ENCODE peak calls at places on chromosome 12, in eight cellular contexts. T, A, E, U, S, P, O and N are unnamed samples.

GRCh38 chr12:70744133-70744532 is 106.9 kb upstream of the PTPRB start:
- DNase-seq in A (no peak), O (no peak), T (peak; percentile 92), U (no peak), E (no peak), P (no peak), S (no peak), N (no peak)

GRCh38 chr12:76346798-76347420 is 1.3 kb downstream of the BBS10 start:
- DNase-seq in S (no peak), P (peak; percentile 55), E (no peak), A (no peak), O (no peak), T (peak; percentile 70), U (no peak), N (no peak)

GRCh38 chr12:12592930-12593329 is 18.7 kb upstream of the CREBL2 start:
- DNase-seq in O (no peak), S (no peak), P (no peak), A (no peak), E (no peak), T (peak; percentile 62), U (no peak), N (no peak)

GRCh38 chr12:127293507-127294310 is 973.3 kb upstream of the TMEM132C start:
- DNase-seq in E (peak; percentile 27), U (peak; percentile 40), A (no peak), O (peak; percentile 8), P (peak; percentile 55), S (no peak), T (peak; percentile 93), N (peak; percentile 42)

GRCh38 chr12:127280393-127281275 is 986.3 kb upstream of the TMEM132C start:
- DNase-seq in S (no peak), A (peak; percentile 9), U (peak; percentile 74), E (peak; percentile 60), O (peak; percentile 64), T (no peak), P (peak; percentile 27), N (peak; percentile 54)

GRCh38 chr12:26651566-26652188 is 181.3 kb downstream of the ITPR2 start:
- DNase-seq in O (peak; percentile 56), E (peak; percentile 52), A (no peak), P (peak; percentile 80), S (peak; percentile 25), T (peak; percentile 97), U (peak; percentile 62), N (peak; percentile 39)

GRCh38 chr12:132322206-132323132 is 6.9 kb downstream of the GALNT9 start:
- DNase-seq in U (no peak), E (no peak), A (no peak), T (no peak), O (no peak), S (no peak), P (no peak), N (no peak)

GRCh38 chr12:45878630-45879255 is 111.6 kb downstream of the SCAF11 start:
- DNase-seq in O (no peak), E (no peak), P (no peak), A (no peak), T (peak; percentile 25), U (no peak), S (no peak), N (no peak)

GRCh38 chr12:53198470-53199110 is 8.5 kb downstream of the ITGB7 start:
- DNase-seq in A (peak; percentile 39), P (no peak), O (no peak), S (no peak), E (no peak), T (no peak), U (no peak), N (no peak)

GRCh38 chr12:72201457-72201856 is 70.7 kb upstream of the TRHDE start:
- DNase-seq in T (no peak), A (no peak), S (no peak), E (no peak), P (no peak), O (no peak), U (no peak), N (no peak)

GRCh38 chr12:72925716-72926115 is 653.5 kb downstream of the TRHDE start:
- DNase-seq in A (no peak), P (no peak), S (no peak), T (no peak), U (no peak), E (no peak), O (no peak), N (no peak)

GRCh38 chr12:15562263-15562662 is 226.9 kb downstream of the EPS8 start:
- DNase-seq in A (peak; percentile 33), E (no peak), P (no peak), T (no peak), S (no peak), U (no peak), O (no peak), N (no peak)

GRCh38 chr12:14126692-14127091 is 145.3 kb upstream of the GRIN2B start:
- DNase-seq in S (no peak), T (no peak), O (no peak), E (no peak), U (no peak), A (no peak), P (no peak), N (no peak)

DNA sequence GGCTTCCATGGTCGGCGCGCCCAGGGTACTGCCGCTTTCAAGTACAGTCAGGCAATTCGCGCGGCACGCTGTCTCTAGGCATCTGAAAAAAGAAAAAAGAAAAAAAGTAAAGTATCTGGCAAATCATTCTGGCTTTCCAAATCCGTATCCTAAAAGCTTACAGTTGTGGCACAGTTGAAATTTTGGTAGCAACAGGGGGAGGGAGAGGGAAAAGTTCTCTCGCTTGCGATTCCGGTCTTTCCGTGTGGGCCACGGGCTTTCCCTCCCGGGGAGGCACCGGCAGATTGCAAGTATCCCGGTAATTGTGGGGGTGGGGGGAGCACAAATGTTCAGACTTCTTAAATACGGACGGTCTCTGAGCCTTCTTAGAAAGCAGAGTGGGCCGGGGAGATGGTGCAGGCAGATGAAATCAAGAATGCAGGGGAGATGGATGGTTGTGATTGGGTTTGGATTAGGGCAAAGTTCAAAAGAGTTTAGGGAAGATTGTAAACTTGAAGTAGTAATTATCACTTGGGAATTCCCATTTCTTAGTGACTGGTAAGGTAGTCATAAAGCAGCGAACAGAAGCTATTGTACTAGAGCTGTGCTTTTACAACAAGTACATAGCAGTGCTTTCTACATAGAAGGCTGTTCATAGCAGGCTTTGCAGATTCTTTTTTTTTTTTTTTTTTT is 1.2 kb downstream of the SOCS2 start:
- DNase-seq in P (no peak), E (no peak), U (peak; percentile 55), T (peak; percentile 62), O (peak; percentile 18), S (peak; percentile 26), A (no peak), N (no peak)
- H3K4me3 ChIP-seq in P (peak overlapping the region; percentile 74), E (no peak overlapping the region), U (peak overlapping the region; percentile 71), T (peak overlapping the region; percentile 90), O (no peak overlapping the region), S (peak overlapping the region; percentile 56), A (peak overlapping the region; percentile 65), N (peak overlapping the region; percentile 83)

DNA sequence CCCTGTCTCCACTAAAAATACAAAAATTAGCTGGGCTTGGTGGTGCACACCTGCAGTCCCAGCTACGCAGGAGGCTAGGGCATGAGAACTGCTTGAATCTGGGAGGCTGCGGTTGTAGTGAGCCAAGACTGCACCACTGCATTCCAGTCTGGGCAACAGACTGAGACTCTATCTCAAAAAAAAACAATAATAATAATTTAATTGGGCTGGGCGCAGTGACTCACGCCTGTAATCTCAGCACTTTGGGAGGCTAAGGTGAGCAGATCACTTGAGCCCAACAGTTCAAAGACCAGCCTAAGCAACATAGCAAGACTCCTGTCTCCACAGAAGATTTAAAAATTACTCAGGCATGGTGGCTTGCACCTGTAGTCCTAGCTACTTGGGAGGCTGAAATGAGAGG is 26.7 kb downstream of the CBX5 start:
- DNase-seq in E (no peak), U (no peak), P (no peak), O (no peak), A (no peak), S (no peak), T (no peak), N (no peak)
- H3K36me3 ChIP-seq in E (peaks cover 8% of the 10 kb centered on the region), U (no peaks in the 10 kb centered on the region), P (peaks cover 58% of the 10 kb centered on the region), O (peaks cover 42% of the 10 kb centered on the region), A (peaks cover 3% of the 10 kb centered on the region), S (no peaks in the 10 kb centered on the region), T (peaks cover 6% of the 10 kb centered on the region), N (peaks cover 3% of the 10 kb centered on the region)

GRCh38 chr12:130924946-130925345 is 28.8 kb upstream of the ADGRD1 start:
- DNase-seq in S (no peak), A (no peak), U (no peak), T (no peak), O (no peak), P (no peak), E (no peak), N (no peak)
- H3K4me1 ChIP-seq in S (no peaks in the 10 kb centered on the region), A (no peaks in the 10 kb centered on the region), U (no peaks in the 10 kb centered on the region), T (no peaks in the 10 kb centered on the region), O (no peaks in the 10 kb centered on the region), P (no peaks in the 10 kb centered on the region), E (no peaks in the 10 kb centered on the region), N (peaks cover 10% of the 10 kb centered on the region)

GRCh38 chr12:8038659-8039114 is 6.2 kb downstream of the FOXJ2 start:
- DNase-seq in S (no peak), O (peak; percentile 27), T (no peak), P (no peak), A (no peak), U (peak; percentile 52), E (peak; percentile 79), N (peak; percentile 52)
- H3K4me3 ChIP-seq in S (no peak overlapping the region), O (peak overlapping the region; percentile 31), T (no peak overlapping the region), P (no peak overlapping the region), A (peak overlapping the region; percentile 42), U (peak overlapping the region; percentile 13), E (no peak overlapping the region), N (no peak overlapping the region)

DNA sequence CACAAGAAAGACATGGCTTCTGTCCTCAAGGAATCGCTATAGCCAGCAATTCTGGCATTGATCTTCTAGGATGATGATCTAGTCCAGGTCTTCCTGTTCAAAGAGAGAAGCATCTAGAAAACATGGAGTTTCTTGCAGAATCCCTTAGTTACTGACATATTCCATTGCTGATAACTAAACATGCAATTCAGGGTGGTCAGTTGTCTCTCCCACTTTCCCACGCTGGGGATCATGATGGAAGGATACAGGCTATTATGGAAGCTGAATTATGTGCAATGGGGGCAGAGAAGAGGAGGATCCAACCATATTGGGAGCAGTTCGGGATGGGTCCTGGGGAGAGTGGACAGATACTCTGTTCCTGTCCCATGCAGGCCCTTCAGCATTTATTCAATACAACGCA is 9.8 kb upstream of the RPH3A start:
- DNase-seq in T (no peak), O (no peak), U (no peak), A (no peak), P (no peak), E (no peak), S (no peak), N (no peak)
- H3K36me3 ChIP-seq in T (no peaks in the 10 kb centered on the region), O (no peaks in the 10 kb centered on the region), U (no peaks in the 10 kb centered on the region), A (no peaks in the 10 kb centered on the region), P (no peaks in the 10 kb centered on the region), E (no peaks in the 10 kb centered on the region), S (no peaks in the 10 kb centered on the region), N (no peaks in the 10 kb centered on the region)